ENCODE peak calls at places on chromosome 11, in eight cellular contexts. G, Q, F, N, K, T, U and I are unnamed samples.

GRCh38 chr11:30585892-30586250 is 282 bp downstream of the MPPED2 start:
- DNase-seq in G (no peak), Q (peak), F (peak), N (no peak), K (peak), T (peak), U (no peak), I (no peak)

GRCh38 chr11:13003726-13004493 is 5.2 kb upstream of the RASSF10 start:
- DNase-seq in G (no peak), Q (no peak), F (no peak), N (no peak), K (no peak), T (no peak), U (no peak), I (no peak)

GRCh38 chr11:46285594-46286033 is 8.2 kb downstream of the CREB3L1 start:
- DNase-seq in G (no peak), Q (no peak), F (no peak), N (no peak), K (no peak), T (no peak), U (no peak), I (no peak)

GRCh38 chr11:95337972-95338429 is 107.0 kb upstream of the SESN3 start:
- DNase-seq in G (no peak), Q (no peak), F (no peak), N (no peak), K (no peak), T (no peak), U (no peak), I (no peak)

GRCh38 chr11:65127473-65128181 is 5.5 kb downstream of the MRPL49 start:
- DNase-seq in G (no peak), Q (no peak), F (no peak), N (no peak), K (no peak), T (no peak), U (no peak), I (no peak)

GRCh38 chr11:45097721-45098493 is 48.5 kb upstream of the PRDM11 start:
- DNase-seq in G (no peak), Q (no peak), F (peak), N (peak), K (peak), T (no peak), U (peak), I (peak)

GRCh38 chr11:36075053-36075452 is 131.2 kb downstream of the LDLRAD3 start:
- DNase-seq in G (no peak), Q (no peak), F (no peak), N (peak), K (no peak), T (no peak), U (no peak), I (no peak)

GRCh38 chr11:88104408-88104807 is 70.8 kb downstream of the RAB38 start:
- DNase-seq in G (no peak), Q (no peak), F (no peak), N (peak), K (no peak), T (no peak), U (no peak), I (no peak)

GRCh38 chr11:18105086-18105801 is 638 bp downstream of the SAAL1 start:
- DNase-seq in G (no peak), Q (no peak), F (no peak), N (peak), K (no peak), T (no peak), U (no peak), I (peak)

GRCh38 chr11:16598906-16599305 is 139.5 kb upstream of the C11orf58 start:
- DNase-seq in G (no peak), Q (no peak), F (no peak), N (no peak), K (no peak), T (no peak), U (no peak), I (no peak)

GRCh38 chr11:13940611-13941256 is 21.8 kb upstream of the SPON1 start:
- DNase-seq in G (no peak), Q (no peak), F (no peak), N (no peak), K (no peak), T (no peak), U (no peak), I (no peak)

GRCh38 chr11:35418847-35419712 is at the start of gene SLC1A2:
- DNase-seq in G (no peak), Q (peak), F (peak), N (no peak), K (peak), T (peak), U (peak), I (no peak)

GRCh38 chr11:46390331-46391171 is 1.0 kb downstream of the CHRM4 start:
- DNase-seq in G (no peak), Q (no peak), F (no peak), N (no peak), K (no peak), T (no peak), U (no peak), I (no peak)

GRCh38 chr11:60899021-60899936 is 7.1 kb downstream of the PRPF19 start:
- DNase-seq in G (no peak), Q (no peak), F (peak), N (peak), K (peak), T (peak), U (no peak), I (peak)

GRCh38 chr11:130548491-130548833 is 100.0 kb downstream of the ADAMTS15 start:
- DNase-seq in G (no peak), Q (no peak), F (no peak), N (peak), K (no peak), T (no peak), U (no peak), I (no peak)

GRCh38 chr11:66919938-66920337 is 38.2 kb downstream of the PC start:
- DNase-seq in G (no peak), Q (no peak), F (no peak), N (no peak), K (no peak), T (no peak), U (no peak), I (no peak)

GRCh38 chr11:96049426-96049825 is 125.5 kb upstream of the MTMR2 start:
- DNase-seq in G (no peak), Q (no peak), F (no peak), N (peak), K (no peak), T (no peak), U (no peak), I (no peak)